ENCODE peak calls at places on chromosomes 6 and 20, in seven cellular contexts. One of them, this sample, is unnamed.

GRCh38 chr20:3195607-3196230 is 8.8 kb downstream of the DDRGK1 start:
- DNase-seq in MM.1S: no peak
- DNase-seq in WTC11: no peak
- DNase-seq in DND-41: no peak
- DNase-seq in sigmoid colon: no peak
- DNase-seq in progenitor cell of endocrine pancreas: no peak
- DNase-seq in Calu3: no peak
- DNase-seq in this sample: no peak

GRCh38 chr6:54916858-54917257 is 70.3 kb downstream of the FAM83B start:
- DNase-seq in MM.1S: no peak
- DNase-seq in WTC11: no peak
- DNase-seq in DND-41: no peak
- DNase-seq in sigmoid colon: no peak
- DNase-seq in progenitor cell of endocrine pancreas: no peak
- DNase-seq in Calu3: no peak
- DNase-seq in this sample: peak

GRCh38 chr6:158445426-158446085 is 114.3 kb upstream of the TMEM181 start:
- DNase-seq in MM.1S: no peak
- DNase-seq in WTC11: no peak
- DNase-seq in DND-41: peak
- DNase-seq in sigmoid colon: no peak
- DNase-seq in progenitor cell of endocrine pancreas: no peak
- DNase-seq in Calu3: no peak
- DNase-seq in this sample: no peak

GRCh38 chr6:138109042-138109997 is 2.1 kb upstream of the PERP start:
- DNase-seq in MM.1S: peak
- DNase-seq in WTC11: peak
- DNase-seq in DND-41: peak
- DNase-seq in sigmoid colon: peak
- DNase-seq in progenitor cell of endocrine pancreas: peak
- DNase-seq in Calu3: peak
- DNase-seq in this sample: peak

GRCh38 chr6:158002951-158003853 is 21.5 kb downstream of the SYNJ2 start:
- DNase-seq in MM.1S: no peak
- DNase-seq in WTC11: no peak
- DNase-seq in DND-41: peak
- DNase-seq in sigmoid colon: peak
- DNase-seq in progenitor cell of endocrine pancreas: no peak
- DNase-seq in Calu3: peak
- DNase-seq in this sample: no peak

GRCh38 chr20:46568570-46569129 is 18.2 kb upstream of the OCSTAMP start:
- DNase-seq in MM.1S: no peak
- DNase-seq in WTC11: no peak
- DNase-seq in DND-41: no peak
- DNase-seq in sigmoid colon: peak
- DNase-seq in progenitor cell of endocrine pancreas: no peak
- DNase-seq in Calu3: peak
- DNase-seq in this sample: peak

GRCh38 chr6:52724406-52725121 is 38.7 kb downstream of the GSTA2 start:
- DNase-seq in MM.1S: peak
- DNase-seq in WTC11: peak
- DNase-seq in DND-41: peak
- DNase-seq in sigmoid colon: no peak
- DNase-seq in progenitor cell of endocrine pancreas: peak
- DNase-seq in Calu3: peak
- DNase-seq in this sample: peak

GRCh38 chr20:31606928-31607639 is 2.0 kb downstream of the ID1 start:
- DNase-seq in MM.1S: no peak
- DNase-seq in WTC11: no peak
- DNase-seq in DND-41: no peak
- DNase-seq in sigmoid colon: no peak
- DNase-seq in progenitor cell of endocrine pancreas: no peak
- DNase-seq in Calu3: peak
- DNase-seq in this sample: peak

GRCh38 chr20:46967647-46968046 is 73.0 kb downstream of the EYA2 start:
- DNase-seq in MM.1S: no peak
- DNase-seq in WTC11: no peak
- DNase-seq in DND-41: no peak
- DNase-seq in sigmoid colon: no peak
- DNase-seq in progenitor cell of endocrine pancreas: no peak
- DNase-seq in Calu3: no peak
- DNase-seq in this sample: no peak

GRCh38 chr6:54428437-54428836 is 120.2 kb downstream of the TINAG start:
- DNase-seq in MM.1S: peak
- DNase-seq in WTC11: no peak
- DNase-seq in DND-41: no peak
- DNase-seq in sigmoid colon: no peak
- DNase-seq in progenitor cell of endocrine pancreas: no peak
- DNase-seq in Calu3: no peak
- DNase-seq in this sample: no peak

GRCh38 chr20:49320460-49320859 is 42.6 kb upstream of the ZNFX1 start:
- DNase-seq in MM.1S: no peak
- DNase-seq in WTC11: peak
- DNase-seq in DND-41: no peak
- DNase-seq in sigmoid colon: no peak
- DNase-seq in progenitor cell of endocrine pancreas: no peak
- DNase-seq in Calu3: peak
- DNase-seq in this sample: peak

GRCh38 chr6:10373642-10374359 is 41.1 kb downstream of the TFAP2A start:
- DNase-seq in MM.1S: no peak
- DNase-seq in WTC11: no peak
- DNase-seq in DND-41: no peak
- DNase-seq in sigmoid colon: no peak
- DNase-seq in progenitor cell of endocrine pancreas: no peak
- DNase-seq in Calu3: peak
- DNase-seq in this sample: no peak

GRCh38 chr20:36030143-36030542 is 61.8 kb downstream of the CNBD2 start:
- DNase-seq in MM.1S: no peak
- DNase-seq in WTC11: no peak
- DNase-seq in DND-41: no peak
- DNase-seq in sigmoid colon: peak
- DNase-seq in progenitor cell of endocrine pancreas: no peak
- DNase-seq in Calu3: no peak
- DNase-seq in this sample: no peak

GRCh38 chr6:43014434-43014909 is 423 bp downstream of the KLHDC3 start:
- DNase-seq in MM.1S: no peak
- DNase-seq in WTC11: no peak
- DNase-seq in DND-41: no peak
- DNase-seq in sigmoid colon: no peak
- DNase-seq in progenitor cell of endocrine pancreas: no peak
- DNase-seq in Calu3: no peak
- DNase-seq in this sample: peak

GRCh38 chr6:12578751-12579150 is 137.8 kb upstream of the PHACTR1 start:
- DNase-seq in MM.1S: no peak
- DNase-seq in WTC11: no peak
- DNase-seq in DND-41: no peak
- DNase-seq in sigmoid colon: no peak
- DNase-seq in progenitor cell of endocrine pancreas: no peak
- DNase-seq in Calu3: no peak
- DNase-seq in this sample: peak

GRCh38 chr6:44092312-44092884 is 34.9 kb downstream of the MRPL14 start:
- DNase-seq in MM.1S: no peak
- DNase-seq in WTC11: no peak
- DNase-seq in DND-41: no peak
- DNase-seq in sigmoid colon: no peak
- DNase-seq in progenitor cell of endocrine pancreas: no peak
- DNase-seq in Calu3: no peak
- DNase-seq in this sample: no peak

GRCh38 chr6:44093066-44093465 is 34.2 kb downstream of the MRPL14 start:
- DNase-seq in MM.1S: no peak
- DNase-seq in WTC11: no peak
- DNase-seq in DND-41: no peak
- DNase-seq in sigmoid colon: no peak
- DNase-seq in progenitor cell of endocrine pancreas: no peak
- DNase-seq in Calu3: no peak
- DNase-seq in this sample: no peak

GRCh38 chr6:44088827-44089590 is 38.2 kb downstream of the MRPL14 start:
- DNase-seq in MM.1S: no peak
- DNase-seq in WTC11: no peak
- DNase-seq in DND-41: no peak
- DNase-seq in sigmoid colon: no peak
- DNase-seq in progenitor cell of endocrine pancreas: no peak
- DNase-seq in Calu3: no peak
- DNase-seq in this sample: no peak

GRCh38 chr6:44087623-44088022 is 39.6 kb downstream of the MRPL14 start:
- DNase-seq in MM.1S: no peak
- DNase-seq in WTC11: no peak
- DNase-seq in DND-41: no peak
- DNase-seq in sigmoid colon: no peak
- DNase-seq in progenitor cell of endocrine pancreas: no peak
- DNase-seq in Calu3: no peak
- DNase-seq in this sample: no peak

DNA sequence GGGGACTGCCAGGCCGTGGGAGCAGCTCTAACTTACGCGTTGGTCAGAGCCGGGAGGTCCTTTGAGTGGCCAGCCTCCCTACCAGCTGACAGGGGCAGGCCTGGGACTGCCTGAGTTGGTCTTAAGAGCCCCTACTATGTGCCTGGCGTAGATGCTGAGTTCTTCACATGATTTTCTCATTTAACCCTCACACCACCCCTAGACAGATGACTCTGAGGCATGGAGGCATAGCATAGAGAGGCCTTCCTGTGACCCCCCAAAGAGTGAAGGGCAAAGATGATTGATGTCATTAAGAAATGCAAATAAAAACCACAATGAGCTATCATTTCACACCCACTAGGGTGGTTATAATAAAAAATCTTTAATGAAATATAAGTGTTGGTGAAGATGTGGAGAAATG is 36.8 kb downstream of the MRPL14 start:
- DNase-seq in MM.1S: no peak
- DNase-seq in WTC11: no peak
- DNase-seq in DND-41: no peak
- DNase-seq in sigmoid colon: no peak
- DNase-seq in progenitor cell of endocrine pancreas: no peak
- DNase-seq in Calu3: no peak
- DNase-seq in this sample: no peak
- TF ChIP-seq CTCF in MM.1S: no peak
- TF ChIP-seq CTCF in WTC11: no peak
- TF ChIP-seq CTCF in DND-41: no peak
- TF ChIP-seq CTCF in sigmoid colon: no peak
- TF ChIP-seq CTCF in progenitor cell of endocrine pancreas: no peak
- TF ChIP-seq CTCF in Calu3: no peak
- TF ChIP-seq CTCF in this sample: no peak

GRCh38 chr20:57398901-57399535 is 7.8 kb downstream of the RBM38 start:
- DNase-seq in MM.1S: no peak
- DNase-seq in WTC11: no peak
- DNase-seq in DND-41: no peak
- DNase-seq in sigmoid colon: peak
- DNase-seq in progenitor cell of endocrine pancreas: no peak
- DNase-seq in Calu3: no peak
- DNase-seq in this sample: no peak

GRCh38 chr20:57399587-57400261 is 8.5 kb downstream of the RBM38 start:
- DNase-seq in MM.1S: peak
- DNase-seq in WTC11: no peak
- DNase-seq in DND-41: no peak
- DNase-seq in sigmoid colon: peak
- DNase-seq in progenitor cell of endocrine pancreas: no peak
- DNase-seq in Calu3: no peak
- DNase-seq in this sample: no peak

GRCh38 chr20:57401565-57401918 is 10.3 kb downstream of the RBM38 start:
- DNase-seq in MM.1S: no peak
- DNase-seq in WTC11: no peak
- DNase-seq in DND-41: no peak
- DNase-seq in sigmoid colon: peak
- DNase-seq in progenitor cell of endocrine pancreas: no peak
- DNase-seq in Calu3: no peak
- DNase-seq in this sample: no peak

GRCh38 chr20:57400821-57401564 is 9.8 kb downstream of the RBM38 start:
- DNase-seq in MM.1S: peak
- DNase-seq in WTC11: no peak
- DNase-seq in DND-41: no peak
- DNase-seq in sigmoid colon: peak
- DNase-seq in progenitor cell of endocrine pancreas: no peak
- DNase-seq in Calu3: no peak
- DNase-seq in this sample: no peak

GRCh38 chr20:57400262-57400701 is 9.1 kb downstream of the RBM38 start:
- DNase-seq in MM.1S: peak
- DNase-seq in WTC11: no peak
- DNase-seq in DND-41: no peak
- DNase-seq in sigmoid colon: peak
- DNase-seq in progenitor cell of endocrine pancreas: no peak
- DNase-seq in Calu3: no peak
- DNase-seq in this sample: no peak
- TF ChIP-seq CTCF in MM.1S: no peak
- TF ChIP-seq CTCF in WTC11: no peak
- TF ChIP-seq CTCF in DND-41: peak
- TF ChIP-seq CTCF in sigmoid colon: peak
- TF ChIP-seq CTCF in progenitor cell of endocrine pancreas: no peak
- TF ChIP-seq CTCF in Calu3: no peak
- TF ChIP-seq CTCF in this sample: no peak

GRCh38 chr6:83463886-83464285 is 33.0 kb upstream of the ME1 start:
- DNase-seq in MM.1S: no peak
- DNase-seq in WTC11: no peak
- DNase-seq in DND-41: no peak
- DNase-seq in sigmoid colon: no peak
- DNase-seq in progenitor cell of endocrine pancreas: no peak
- DNase-seq in Calu3: no peak
- DNase-seq in this sample: peak

GRCh38 chr6:83470587-83470986 is 39.7 kb upstream of the ME1 start:
- DNase-seq in MM.1S: no peak
- DNase-seq in WTC11: no peak
- DNase-seq in DND-41: no peak
- DNase-seq in sigmoid colon: no peak
- DNase-seq in progenitor cell of endocrine pancreas: no peak
- DNase-seq in Calu3: no peak
- DNase-seq in this sample: no peak

GRCh38 chr6:83466328-83466727 is 35.5 kb upstream of the ME1 start:
- DNase-seq in MM.1S: no peak
- DNase-seq in WTC11: no peak
- DNase-seq in DND-41: no peak
- DNase-seq in sigmoid colon: no peak
- DNase-seq in progenitor cell of endocrine pancreas: no peak
- DNase-seq in Calu3: no peak
- DNase-seq in this sample: no peak

GRCh38 chr6:83464741-83465140 is 33.9 kb upstream of the ME1 start:
- DNase-seq in MM.1S: no peak
- DNase-seq in WTC11: no peak
- DNase-seq in DND-41: no peak
- DNase-seq in sigmoid colon: no peak
- DNase-seq in progenitor cell of endocrine pancreas: no peak
- DNase-seq in Calu3: no peak
- DNase-seq in this sample: peak

DNA sequence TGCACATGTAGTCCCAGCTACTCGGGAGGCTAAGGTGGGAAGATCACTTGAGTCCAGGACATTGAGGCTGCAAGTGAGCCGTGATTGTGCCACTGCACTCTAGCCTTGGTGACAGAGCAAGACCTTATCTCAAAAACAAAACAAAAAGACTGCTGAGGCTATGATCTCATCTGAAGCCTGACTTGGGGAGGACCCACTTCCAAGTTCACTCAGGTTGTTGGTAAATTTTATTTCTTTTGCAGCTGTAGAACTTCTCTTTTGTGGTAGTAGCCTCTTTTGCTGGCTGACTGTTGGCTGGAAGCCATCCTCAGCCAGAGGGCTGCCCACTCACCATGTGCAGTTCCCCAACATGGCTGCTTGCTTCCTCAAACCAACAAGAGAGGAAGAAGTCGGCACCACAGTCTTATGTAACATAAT is 36.8 kb upstream of the ME1 start:
- DNase-seq in MM.1S: no peak
- DNase-seq in WTC11: no peak
- DNase-seq in DND-41: no peak
- DNase-seq in sigmoid colon: peak
- DNase-seq in progenitor cell of endocrine pancreas: no peak
- DNase-seq in Calu3: no peak
- DNase-seq in this sample: no peak
- TF ChIP-seq CTCF in MM.1S: no peak
- TF ChIP-seq CTCF in WTC11: no peak
- TF ChIP-seq CTCF in DND-41: no peak
- TF ChIP-seq CTCF in sigmoid colon: no peak
- TF ChIP-seq CTCF in progenitor cell of endocrine pancreas: no peak
- TF ChIP-seq CTCF in Calu3: no peak
- TF ChIP-seq CTCF in this sample: no peak

GRCh38 chr6:2744206-2744771 is 6.4 kb downstream of the MYLK4 start:
- DNase-seq in MM.1S: no peak
- DNase-seq in WTC11: no peak
- DNase-seq in DND-41: no peak
- DNase-seq in sigmoid colon: no peak
- DNase-seq in progenitor cell of endocrine pancreas: no peak
- DNase-seq in Calu3: no peak
- DNase-seq in this sample: no peak
- TF ChIP-seq CTCF in MM.1S: no peak
- TF ChIP-seq CTCF in WTC11: no peak
- TF ChIP-seq CTCF in DND-41: peak
- TF ChIP-seq CTCF in sigmoid colon: no peak
- TF ChIP-seq CTCF in progenitor cell of endocrine pancreas: peak
- TF ChIP-seq CTCF in Calu3: peak
- TF ChIP-seq CTCF in this sample: peak

This sample was measured in MCF 10A.